ENCODE peak calls at places on chromosomes 1 and 21, in eight cellular contexts. H is neural crest cell; N is colonic mucosa; P is activated CD4-positive, alpha-beta T cell treated with anti-CD3 and anti-CD28 coated beads, Interleukin-2, amount 50 U/mL, for 24 hours; Y is NT2/D1; K is ovary; Q is D341Med; I is NCI-H774. T is an unnamed sample.

GRCh38 chr1:33656467-33656866 is 184.0 kb downstream of the ZSCAN20 start:
- DNase-seq in H (no peak), N (no peak), I (no peak), P (no peak), Q (no peak), Y (no peak), K (no peak), T (no peak)

GRCh38 chr1:36881541-36881940 is 152.8 kb downstream of the GRIK3 start:
- DNase-seq in I (no peak), Q (no peak), Y (no peak), P (no peak), K (no peak), H (no peak), N (peak), T (no peak)

GRCh38 chr1:233282582-233282886 is 13.0 kb downstream of the PCNX2 start:
- DNase-seq in I (no peak), Y (no peak), N (no peak), K (no peak), Q (no peak), H (no peak), P (no peak), T (no peak)

GRCh38 chr1:183022202-183023145 is 746 bp upstream of the LAMC1 start:
- DNase-seq in P (peak), K (peak), I (peak), Q (peak), H (peak), Y (peak), N (peak), T (peak)

GRCh38 chr1:53507115-53507816 is 48.1 kb downstream of the DMRTB1 start:
- DNase-seq in Y (peak), Q (no peak), K (no peak), I (no peak), P (no peak), H (no peak), N (no peak), T (no peak)

GRCh38 chr21:14602418-14602987 is 56.4 kb upstream of the SAMSN1 start:
- DNase-seq in I (no peak), H (no peak), N (no peak), K (no peak), P (no peak), Q (no peak), Y (no peak), T (no peak)

GRCh38 chr1:236868625-236869467 is 73.8 kb downstream of the MTR start:
- DNase-seq in Y (peak), K (no peak), N (peak), P (peak), H (peak), Q (peak), I (peak), T (peak)

GRCh38 chr1:110682898-110683297 is 8.2 kb upstream of the KCNA3 start:
- DNase-seq in K (no peak), I (no peak), N (no peak), P (no peak), H (no peak), Q (no peak), Y (no peak), T (no peak)

GRCh38 chr1:12245116-12245515 is 15.3 kb downstream of the VPS13D start:
- DNase-seq in N (no peak), P (no peak), H (no peak), K (no peak), Y (no peak), I (no peak), Q (no peak), T (no peak)

GRCh38 chr1:32725595-32725942 is 23.0 kb upstream of the SYNC start:
- DNase-seq in P (no peak), Q (no peak), Y (no peak), K (no peak), I (no peak), H (no peak), N (no peak), T (no peak)

GRCh38 chr1:19815801-19816736 is 986 bp upstream of the RNF186 start:
- DNase-seq in P (no peak), Y (no peak), N (peak), H (no peak), I (peak), K (no peak), Q (no peak), T (peak)

GRCh38 chr1:44717196-44717595 is 13.8 kb downstream of the RNU5D-1 start:
- DNase-seq in P (no peak), N (no peak), K (no peak), H (no peak), Q (no peak), I (no peak), Y (no peak), T (no peak)

GRCh38 chr1:12654657-12655056 is 10.8 kb downstream of the AADACL4 start:
- DNase-seq in K (no peak), I (no peak), Q (no peak), P (no peak), Y (no peak), N (peak), H (no peak), T (no peak)

GRCh38 chr1:2044510-2045319 is 5.5 kb upstream of the PRKCZ start:
- DNase-seq in P (peak), Q (peak), N (peak), I (no peak), Y (no peak), H (peak), K (peak), T (no peak)

GRCh38 chr1:93577536-93578432 is 103.9 kb downstream of the BCAR3 start:
- DNase-seq in Y (no peak), I (no peak), K (no peak), H (no peak), N (no peak), P (no peak), Q (peak), T (no peak)

GRCh38 chr1:16172964-16173446 is 17.1 kb upstream of the EPHA2 start:
- DNase-seq in I (no peak), P (no peak), H (no peak), N (peak), K (no peak), Q (no peak), Y (no peak), T (no peak)

GRCh38 chr1:66729130-66729922 is 22.9 kb upstream of the DYNLT5 start:
- DNase-seq in K (no peak), Q (no peak), Y (no peak), P (no peak), I (no peak), H (no peak), N (no peak), T (no peak)

GRCh38 chr1:57489342-57490036 is 65.6 kb upstream of the DAB1 start:
- DNase-seq in I (no peak), P (no peak), Y (no peak), Q (no peak), K (no peak), N (no peak), H (no peak), T (no peak)

GRCh38 chr1:193562121-193562520 is 375.7 kb upstream of the B3GALT2 start:
- DNase-seq in Y (peak), N (no peak), P (no peak), K (no peak), H (no peak), Q (no peak), I (no peak), T (no peak)

GRCh38 chr21:23936224-23936623 is 1671.1 kb downstream of the MRPL39 start:
- DNase-seq in P (no peak), Q (peak), Y (peak), K (no peak), H (no peak), I (no peak), N (no peak), T (no peak)

GRCh38 chr1:63537940-63538339 is 14.6 kb downstream of the EFCAB7 start:
- DNase-seq in Y (no peak), P (no peak), H (no peak), I (no peak), K (no peak), Q (peak), N (no peak), T (no peak)

GRCh38 chr21:34986561-34987533 is 62.3 kb downstream of the RUNX1 start:
- DNase-seq in N (no peak), P (peak), K (no peak), Y (peak), I (no peak), Q (no peak), H (no peak), T (no peak)

GRCh38 chr1:203559523-203559922 is 65.6 kb downstream of the OPTC start:
- DNase-seq in Y (no peak), Q (no peak), P (no peak), K (no peak), N (no peak), H (no peak), I (no peak), T (no peak)

GRCh38 chr1:221729771-221730170 is 12.1 kb downstream of the DUSP10 start:
- DNase-seq in Y (no peak), Q (no peak), N (no peak), K (no peak), H (no peak), I (no peak), P (no peak), T (no peak)

GRCh38 chr1:3892748-3893147 is 7.3 kb downstream of the C1orf174 start:
- DNase-seq in P (no peak), H (no peak), Y (no peak), Q (no peak), K (no peak), I (no peak), N (no peak), T (no peak)

GRCh38 chr21:39040494-39041110 is 142.6 kb downstream of the PSMG1 start:
- DNase-seq in N (no peak), I (no peak), K (no peak), P (no peak), H (no peak), Y (no peak), Q (no peak), T (no peak)